ENCODE peak calls at places on chromosomes 7 and 10, in six cellular contexts. L, M, K, S, U and T are unnamed samples.

GRCh38 chr7:92088266-92088665 is 46.0 kb downstream of the CYP51A1 start:
- DNase-seq in L (no peak), M (no peak), K (no peak), S (no peak), U (no peak), T (no peak)

GRCh38 chr7:70712942-70713341 is 419.0 kb upstream of the GALNT17 start:
- DNase-seq in L (no peak), M (peak; percentile 78), K (no peak), S (no peak), U (no peak), T (no peak)

GRCh38 chr10:100816671-100817070 is 71.3 kb downstream of the PAX2 start:
- DNase-seq in L (no peak), M (no peak), K (no peak), S (no peak), U (no peak), T (no peak)

GRCh38 chr10:129958118-129958685 is 5.9 kb downstream of the EBF3 start:
- DNase-seq in L (no peak), M (peak; percentile 66), K (no peak), S (no peak), U (peak; percentile 47), T (no peak)

GRCh38 chr7:94883676-94884075 is 23.7 kb upstream of the PPP1R9A start:
- DNase-seq in L (no peak), M (no peak), K (no peak), S (no peak), U (no peak), T (no peak)

GRCh38 chr7:157683251-157684156 is 346.7 kb downstream of the DNAJB6 start:
- DNase-seq in L (no peak), M (no peak), K (no peak), S (no peak), U (peak; percentile 52), T (peak; percentile 63)

GRCh38 chr7:104156842-104157277 is 51.0 kb downstream of the ORC5 start:
- DNase-seq in L (peak; percentile 67), M (no peak), K (peak; percentile 61), S (peak; percentile 23), U (no peak), T (peak; percentile 8)

GRCh38 chr10:5629789-5630436 is 36.5 kb downstream of the ASB13 start:
- DNase-seq in L (peak; percentile 94), M (peak; percentile 86), K (peak; percentile 73), S (peak; percentile 61), U (no peak), T (peak; percentile 87)

GRCh38 chr7:18087031-18087686 is 59.5 kb upstream of the PRPS1L1 start:
- DNase-seq in L (no peak), M (no peak), K (no peak), S (no peak), U (no peak), T (peak; percentile 55)

GRCh38 chr10:17989908-17990767 is 38.4 kb downstream of the SLC39A12 start:
- DNase-seq in L (peak; percentile 74), M (no peak), K (peak; percentile 79), S (peak; percentile 56), U (no peak), T (no peak)

GRCh38 chr10:119326167-119326566 is 118.8 kb downstream of the GRK5 start:
- DNase-seq in L (no peak), M (no peak), K (no peak), S (no peak), U (no peak), T (no peak)

GRCh38 chr10:101046332-101047238 is 15.2 kb upstream of the KAZALD1 start:
- DNase-seq in L (no peak), M (no peak), K (no peak), S (no peak), U (no peak), T (peak; percentile 72)

GRCh38 chr10:56593120-56593519 is 232.1 kb upstream of the ZWINT start:
- DNase-seq in L (no peak), M (no peak), K (no peak), S (no peak), U (no peak), T (no peak)
- H3K4me3 ChIP-seq in L (no peak overlapping the region), M (no peak overlapping the region), K (no peak overlapping the region), S (no peak overlapping the region), U (no peak overlapping the region), T (no peak overlapping the region)

DNA sequence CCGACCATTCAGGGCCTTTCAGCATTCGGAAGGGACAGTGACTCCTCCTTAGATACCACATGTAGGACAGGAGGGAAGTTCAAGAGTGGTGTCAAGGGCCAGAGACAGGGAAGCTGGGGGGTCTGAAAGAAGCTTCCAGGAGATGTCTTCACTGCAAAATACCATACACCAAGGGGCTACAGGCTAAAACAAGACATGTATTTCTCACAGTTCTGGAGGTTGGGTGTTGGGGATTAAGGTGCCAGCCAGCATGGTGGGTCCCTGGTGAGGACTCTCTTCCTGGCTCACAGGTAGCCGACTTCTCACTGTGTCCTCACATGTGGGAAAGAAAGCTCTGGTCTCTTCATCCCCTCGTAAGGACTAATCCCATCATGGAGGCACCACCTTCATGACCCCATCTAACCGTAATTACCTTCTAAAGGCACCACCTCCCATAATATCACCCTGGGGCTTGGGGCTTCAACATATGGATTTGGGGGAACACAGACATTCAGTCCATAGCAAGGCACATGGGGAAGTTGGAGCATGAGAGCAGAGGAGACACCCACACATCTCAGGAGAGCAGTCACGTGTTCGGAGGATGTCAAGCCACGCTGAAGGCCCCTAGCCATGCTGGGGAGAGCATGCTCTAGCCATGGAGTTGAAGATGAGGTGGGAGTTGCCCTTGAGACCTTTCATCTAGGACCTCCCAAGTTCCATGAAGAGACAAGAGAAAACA is 73.9 kb upstream of the GDF10 start:
- DNase-seq in L (no peak), M (no peak), K (no peak), S (no peak), U (no peak), T (no peak)
- H3K36me3 ChIP-seq in L (no peaks in the 10 kb centered on the region), M (no peaks in the 10 kb centered on the region), K (no peaks in the 10 kb centered on the region), S (no peaks in the 10 kb centered on the region), U (no peaks in the 10 kb centered on the region), T (no peaks in the 10 kb centered on the region)

GRCh38 chr7:148588168-148588890 is 2.2 kb upstream of the C7orf33 start:
- DNase-seq in L (no peak), M (no peak), K (no peak), S (no peak), U (no peak), T (no peak)

GRCh38 chr7:148588891-148589215 is 1.7 kb upstream of the C7orf33 start:
- DNase-seq in L (no peak), M (no peak), K (no peak), S (no peak), U (no peak), T (no peak)

GRCh38 chr7:148585399-148585798 is 5.2 kb upstream of the C7orf33 start:
- DNase-seq in L (no peak), M (no peak), K (no peak), S (no peak), U (no peak), T (no peak)

GRCh38 chr7:148589640-148590039 is 926 bp upstream of the C7orf33 start:
- DNase-seq in L (no peak), M (no peak), K (no peak), S (no peak), U (no peak), T (peak; percentile 51)

GRCh38 chr7:148587076-148587475 is 3.5 kb upstream of the C7orf33 start:
- DNase-seq in L (no peak), M (no peak), K (no peak), S (no peak), U (no peak), T (no peak)
- H3K27me3 ChIP-seq in L (no peaks in the 10 kb centered on the region), M (peaks cover 1% of the 10 kb centered on the region), K (peaks cover 18% of the 10 kb centered on the region), S (peaks cover 9% of the 10 kb centered on the region), U (peaks cover 20% of the 10 kb centered on the region), T (no peaks in the 10 kb centered on the region)

GRCh38 chr7:138979226-138979979 is 1.8 kb downstream of the KIAA1549 start:
- DNase-seq in L (no peak), M (no peak), K (peak; percentile 57), S (peak; percentile 10), U (no peak), T (no peak)
- H3K4me3 ChIP-seq in L (no peak overlapping the region), M (peak overlapping the region; percentile 66), K (peak overlapping the region; percentile 90), S (no peak overlapping the region), U (no peak overlapping the region), T (no peak overlapping the region)

GRCh38 chr10:69415951-69416350 is 767 bp downstream of the TACR2 start:
- DNase-seq in L (no peak), M (peak; percentile 23), K (no peak), S (no peak), U (no peak), T (no peak)
- H3K36me3 ChIP-seq in L (no peaks in the 10 kb centered on the region), M (no peaks in the 10 kb centered on the region), K (no peaks in the 10 kb centered on the region), S (no peaks in the 10 kb centered on the region), U (no peaks in the 10 kb centered on the region), T (no peaks in the 10 kb centered on the region)

DNA sequence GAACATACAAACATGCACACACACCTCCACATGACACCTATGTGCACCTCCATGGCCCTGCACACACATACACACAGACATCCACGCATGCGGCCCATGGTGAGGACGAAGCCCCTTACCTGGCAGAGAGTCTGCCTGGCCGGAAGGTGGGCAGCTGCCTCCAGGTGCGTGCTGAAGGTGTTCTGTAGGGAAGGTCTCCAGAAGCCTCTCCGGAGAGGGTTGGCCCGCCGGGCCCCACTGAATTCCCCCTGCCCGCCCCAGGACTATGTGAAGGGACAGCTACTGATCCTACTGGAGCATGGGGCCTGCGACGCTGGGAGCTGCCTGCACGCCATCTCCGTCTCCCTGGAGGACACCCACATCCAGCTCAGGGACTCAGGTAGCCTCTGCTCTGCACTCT is 8.5 kb upstream of the ZNF467 start:
- DNase-seq in L (no peak), M (no peak), K (no peak), S (no peak), U (no peak), T (peak; percentile 51)
- H3K27me3 ChIP-seq in L (no peaks in the 10 kb centered on the region), M (no peaks in the 10 kb centered on the region), K (no peaks in the 10 kb centered on the region), S (no peaks in the 10 kb centered on the region), U (peaks cover 4% of the 10 kb centered on the region), T (no peaks in the 10 kb centered on the region)

DNA sequence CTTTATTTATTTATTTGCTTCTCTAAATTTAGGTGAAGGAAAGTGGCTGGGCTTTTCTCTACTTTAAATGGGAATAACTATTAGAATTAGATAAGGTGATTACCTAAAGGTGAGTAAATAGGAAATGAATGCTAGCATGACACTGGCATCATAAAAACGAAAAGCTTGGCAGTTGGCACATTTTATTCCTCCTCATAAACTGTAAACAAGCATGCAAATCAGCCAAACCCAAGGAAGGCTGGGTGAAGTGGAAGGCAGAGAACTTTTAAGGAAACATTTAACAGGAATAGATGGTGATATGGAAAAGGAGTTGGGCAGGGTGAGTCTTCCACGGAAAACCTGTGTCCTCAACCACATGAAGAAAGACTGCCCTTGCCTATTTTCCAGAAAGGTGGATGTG is 669.1 kb downstream of the KCNMA1 start:
- DNase-seq in L (no peak), M (no peak), K (peak; percentile 37), S (no peak), U (no peak), T (no peak)
- H3K4me3 ChIP-seq in L (no peak overlapping the region), M (no peak overlapping the region), K (no peak overlapping the region), S (no peak overlapping the region), U (no peak overlapping the region), T (no peak overlapping the region)